ENCODE peak calls at places on chromosome 17, in ten cellular contexts. N is GM10248, F is kidney epithelial cell, D is Calu3, I is WERI-Rb-1, Q is heart left ventricle, E is breast epithelium, Z is type B pancreatic cell, L is thyroid gland, T is BE2C. K is an unnamed sample.

GRCh38 chr17:42180411-42180921 is 476 bp downstream of the KCNH4 start:
- DNase-seq in N (no peak), F (no peak), D (no peak), I (no peak), Q (no peak), E (no peak), Z (no peak), L (no peak), T (peak), K (no peak)

GRCh38 chr17:67994827-67995567 is 1.3 kb downstream of the C17orf58 start:
- DNase-seq in N (no peak), F (no peak), D (no peak), I (no peak), Q (no peak), E (no peak), Z (no peak), L (peak), T (no peak), K (no peak)

GRCh38 chr17:41315204-41315794 is at the start of gene KRTAP17-1:
- DNase-seq in N (no peak), F (no peak), D (no peak), I (no peak), Q (no peak), E (no peak), Z (no peak), L (no peak), T (no peak), K (no peak)

GRCh38 chr17:9968881-9969280 is 63.8 kb upstream of the RCVRN start:
- DNase-seq in N (no peak), F (no peak), D (no peak), I (no peak), Q (no peak), E (no peak), Z (no peak), L (no peak), T (no peak), K (no peak)

GRCh38 chr17:27651411-27652345 is 20.7 kb downstream of the LGALS9 start:
- DNase-seq in N (no peak), F (no peak), D (peak), I (peak), Q (peak), E (peak), Z (no peak), L (peak), T (peak), K (no peak)

GRCh38 chr17:73634629-73635028 is 9.6 kb downstream of the SDK2 start:
- DNase-seq in N (no peak), F (no peak), D (no peak), I (no peak), Q (no peak), E (no peak), Z (no peak), L (no peak), T (no peak), K (no peak)

GRCh38 chr17:70242781-70243437 is 73.6 kb downstream of the KCNJ2 start:
- DNase-seq in N (no peak), F (no peak), D (no peak), I (no peak), Q (no peak), E (no peak), Z (no peak), L (no peak), T (no peak), K (no peak)

GRCh38 chr17:72380120-72380519 is 259.3 kb downstream of the SOX9 start:
- DNase-seq in N (no peak), F (no peak), D (no peak), I (no peak), Q (no peak), E (no peak), Z (no peak), L (no peak), T (no peak), K (no peak)

GRCh38 chr17:77496401-77496801 is 355.6 kb downstream of the SEC14L1 start:
- DNase-seq in N (no peak), F (no peak), D (no peak), I (peak), Q (peak), E (peak), Z (no peak), L (no peak), T (no peak), K (no peak)

GRCh38 chr17:39942076-39942475 is 14.5 kb downstream of the LRRC3C start:
- DNase-seq in N (no peak), F (no peak), D (peak), I (no peak), Q (no peak), E (no peak), Z (no peak), L (no peak), T (no peak), K (no peak)

GRCh38 chr17:55424893-55425540 is 3.4 kb upstream of the MMD start:
- DNase-seq in N (no peak), F (no peak), D (no peak), I (no peak), Q (no peak), E (no peak), Z (no peak), L (no peak), T (no peak), K (no peak)

GRCh38 chr17:17716837-17717523 is 35.7 kb downstream of the RAI1 start:
- DNase-seq in N (no peak), F (no peak), D (no peak), I (no peak), Q (no peak), E (no peak), Z (no peak), L (no peak), T (no peak), K (no peak)

GRCh38 chr17:78840780-78841611 is at the start of gene USP36:
- DNase-seq in N (peak), F (peak), D (peak), I (peak), Q (peak), E (peak), Z (peak), L (peak), T (peak), K (peak)
- TF ChIP-seq CTCF in N (no peak), F (no peak), D (no peak), I (peak), Q (no peak), E (no peak), Z (peak), L (no peak), T (no peak), K (no peak)

GRCh38 chr17:64492481-64493109 is 4.3 kb downstream of the POLG2 start:
- DNase-seq in N (no peak), F (no peak), D (no peak), I (no peak), Q (no peak), E (no peak), Z (no peak), L (no peak), T (no peak), K (no peak)
- TF ChIP-seq CTCF in N (no peak), F (peak), D (no peak), I (no peak), Q (peak), E (peak), Z (peak), L (peak), T (peak), K (peak)

GRCh38 chr17:57955183-57955952 is at the start of gene CUEDC1:
- DNase-seq in N (peak), F (no peak), D (peak), I (peak), Q (peak), E (peak), Z (peak), L (peak), T (peak), K (peak)
- TF ChIP-seq CTCF in N (peak), F (no peak), D (peak), I (peak), Q (peak), E (no peak), Z (peak), L (peak), T (no peak), K (peak)

GRCh38 chr17:16040710-16041251 is 41.2 kb downstream of the TTC19 start:
- DNase-seq in N (no peak), F (no peak), D (no peak), I (no peak), Q (no peak), E (no peak), Z (no peak), L (no peak), T (no peak), K (no peak)
- TF ChIP-seq CTCF in N (no peak), F (no peak), D (no peak), I (no peak), Q (no peak), E (no peak), Z (no peak), L (no peak), T (no peak), K (no peak)

GRCh38 chr17:76473541-76473985 is 6.2 kb downstream of the AANAT start:
- DNase-seq in N (no peak), F (no peak), D (no peak), I (peak), Q (no peak), E (no peak), Z (no peak), L (no peak), T (peak), K (peak)
- TF ChIP-seq CTCF in N (peak), F (peak), D (peak), I (peak), Q (no peak), E (no peak), Z (peak), L (no peak), T (peak), K (peak)

GRCh38 chr17:66485272-66485947 is 183.0 kb downstream of the PRKCA start:
- DNase-seq in N (no peak), F (no peak), D (no peak), I (no peak), Q (no peak), E (no peak), Z (no peak), L (no peak), T (no peak), K (no peak)

GRCh38 chr17:66483946-66484345 is 181.5 kb downstream of the PRKCA start:
- DNase-seq in N (no peak), F (no peak), D (no peak), I (no peak), Q (no peak), E (no peak), Z (no peak), L (no peak), T (no peak), K (no peak)

GRCh38 chr17:66476014-66476413 is 173.6 kb downstream of the PRKCA start:
- DNase-seq in N (no peak), F (no peak), D (no peak), I (no peak), Q (no peak), E (no peak), Z (no peak), L (no peak), T (no peak), K (no peak)

GRCh38 chr17:66477615-66478283 is 175.3 kb downstream of the PRKCA start:
- DNase-seq in N (no peak), F (no peak), D (no peak), I (no peak), Q (no peak), E (no peak), Z (no peak), L (peak), T (no peak), K (no peak)

GRCh38 chr17:66481259-66481658 is 178.8 kb downstream of the PRKCA start:
- DNase-seq in N (no peak), F (no peak), D (no peak), I (no peak), Q (no peak), E (no peak), Z (no peak), L (no peak), T (no peak), K (no peak)
- TF ChIP-seq CTCF in N (no peak), F (no peak), D (no peak), I (no peak), Q (no peak), E (no peak), Z (no peak), L (no peak), T (no peak), K (no peak)

GRCh38 chr17:82127315-82127595 is 29.2 kb upstream of the FASN start:
- DNase-seq in N (no peak), F (no peak), D (no peak), I (no peak), Q (no peak), E (no peak), Z (no peak), L (no peak), T (no peak), K (no peak)
- TF ChIP-seq CTCF in N (no peak), F (no peak), D (no peak), I (no peak), Q (no peak), E (no peak), Z (no peak), L (no peak), T (no peak), K (no peak)

DNA sequence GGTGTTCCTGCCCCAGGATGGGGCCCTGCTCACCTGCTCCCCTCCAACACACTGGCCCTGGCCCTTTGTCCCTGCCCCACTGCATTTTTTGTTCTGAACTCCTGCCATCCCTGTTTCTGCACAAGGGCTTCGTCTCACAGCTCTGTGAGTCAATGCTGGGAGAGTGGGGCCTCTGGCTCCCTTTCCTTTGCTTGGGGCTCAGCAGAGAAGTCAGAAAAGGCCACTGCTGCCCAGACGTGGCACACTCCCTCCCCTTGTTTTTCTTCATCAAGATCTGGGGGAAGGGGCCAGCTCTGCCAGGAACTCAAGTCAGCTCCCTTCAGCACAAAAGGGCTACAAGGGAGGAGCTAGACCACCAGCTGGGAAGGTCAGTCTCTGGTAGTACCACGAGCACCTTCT is 8.9 kb downstream of the PROCA1 start:
- DNase-seq in N (no peak), F (no peak), D (no peak), I (no peak), Q (no peak), E (no peak), Z (no peak), L (no peak), T (no peak), K (no peak)
- TF ChIP-seq CTCF in N (no peak), F (no peak), D (no peak), I (no peak), Q (no peak), E (no peak), Z (no peak), L (no peak), T (no peak), K (no peak)

GRCh38 chr17:81513669-81514484 is 1.3 kb upstream of the ACTG1 start:
- DNase-seq in N (no peak), F (no peak), D (peak), I (peak), Q (peak), E (peak), Z (no peak), L (peak), T (peak), K (no peak)
- TF ChIP-seq CTCF in N (no peak), F (no peak), D (no peak), I (no peak), Q (no peak), E (no peak), Z (no peak), L (no peak), T (no peak), K (no peak)

GRCh38 chr17:15250459-15250858 is 14.7 kb downstream of the PMP22 start:
- DNase-seq in N (no peak), F (no peak), D (no peak), I (no peak), Q (no peak), E (no peak), Z (no peak), L (no peak), T (no peak), K (peak)

GRCh38 chr17:15249487-15249886 is 15.6 kb downstream of the PMP22 start:
- DNase-seq in N (no peak), F (no peak), D (no peak), I (no peak), Q (no peak), E (no peak), Z (no peak), L (no peak), T (no peak), K (peak)

GRCh38 chr17:15247891-15248529 is 17.1 kb downstream of the PMP22 start:
- DNase-seq in N (no peak), F (no peak), D (no peak), I (peak), Q (no peak), E (no peak), Z (no peak), L (peak), T (no peak), K (peak)
- TF ChIP-seq CTCF in N (no peak), F (peak), D (no peak), I (peak), Q (no peak), E (no peak), Z (peak), L (peak), T (peak), K (peak)